ENCODE peak calls at places on chromosomes 7 and 10, in six cellular contexts. C is GM12892, S is SK-N-SH, I is GM12891, L is K562, F is HepG2. O is an unnamed sample.

GRCh38 chr10:68897336-68897741 is 3.8 kb upstream of the DDX50 start:
- DNase-seq in C (no peak), S (peak; percentile 64), I (no peak), L (peak; percentile 31), F (peak; percentile 64), O (no peak)

GRCh38 chr10:6035926-6036575 is 26.1 kb downstream of the IL2RA start:
- DNase-seq in C (no peak), S (no peak), I (no peak), L (no peak), F (no peak), O (no peak)

GRCh38 chr10:69502589-69502988 is 51.3 kb downstream of the TSPAN15 start:
- DNase-seq in C (no peak), S (no peak), I (no peak), L (no peak), F (no peak), O (no peak)

GRCh38 chr7:82325416-82325815 is 118.2 kb downstream of the CACNA2D1 start:
- DNase-seq in C (no peak), S (no peak), I (no peak), L (no peak), F (no peak), O (no peak)

GRCh38 chr7:94129443-94130140 is 125.4 kb upstream of the BET1 start:
- DNase-seq in C (no peak), S (no peak), I (no peak), L (no peak), F (peak; percentile 19), O (no peak)

GRCh38 chr7:135334830-135335543 is 101.3 kb downstream of the STRA8 start:
- DNase-seq in C (no peak), S (no peak), I (no peak), L (no peak), F (no peak), O (no peak)

GRCh38 chr10:10623958-10624590 is 393.6 kb upstream of the CELF2 start:
- DNase-seq in C (no peak), S (no peak), I (no peak), L (no peak), F (no peak), O (no peak)

GRCh38 chr10:6493521-6494451 is 86.3 kb downstream of the PRKCQ start:
- DNase-seq in C (no peak), S (no peak), I (no peak), L (no peak), F (no peak), O (no peak)

GRCh38 chr7:19144661-19145428 is at the start of gene FERD3L:
- DNase-seq in C (no peak), S (peak; percentile 17), I (no peak), L (no peak), F (no peak), O (peak; percentile 56)
- TF ChIP-seq TAF1 in C (no peak), S (no peak), I (no peak), L (no peak), F (no peak), O (no peak)

GRCh38 chr7:5441840-5442513 is 18.3 kb upstream of the TNRC18 start:
- DNase-seq in C (no peak), S (no peak), I (no peak), L (no peak), F (no peak), O (no peak)

GRCh38 chr7:5437348-5437892 is 13.8 kb upstream of the TNRC18 start:
- DNase-seq in C (no peak), S (no peak), I (no peak), L (no peak), F (no peak), O (no peak)

GRCh38 chr7:5439209-5439571 is 15.6 kb upstream of the TNRC18 start:
- DNase-seq in C (no peak), S (no peak), I (no peak), L (no peak), F (no peak), O (no peak)

GRCh38 chr7:5437987-5438386 is 14.4 kb upstream of the TNRC18 start:
- DNase-seq in C (no peak), S (no peak), I (no peak), L (no peak), F (no peak), O (no peak)

DNA sequence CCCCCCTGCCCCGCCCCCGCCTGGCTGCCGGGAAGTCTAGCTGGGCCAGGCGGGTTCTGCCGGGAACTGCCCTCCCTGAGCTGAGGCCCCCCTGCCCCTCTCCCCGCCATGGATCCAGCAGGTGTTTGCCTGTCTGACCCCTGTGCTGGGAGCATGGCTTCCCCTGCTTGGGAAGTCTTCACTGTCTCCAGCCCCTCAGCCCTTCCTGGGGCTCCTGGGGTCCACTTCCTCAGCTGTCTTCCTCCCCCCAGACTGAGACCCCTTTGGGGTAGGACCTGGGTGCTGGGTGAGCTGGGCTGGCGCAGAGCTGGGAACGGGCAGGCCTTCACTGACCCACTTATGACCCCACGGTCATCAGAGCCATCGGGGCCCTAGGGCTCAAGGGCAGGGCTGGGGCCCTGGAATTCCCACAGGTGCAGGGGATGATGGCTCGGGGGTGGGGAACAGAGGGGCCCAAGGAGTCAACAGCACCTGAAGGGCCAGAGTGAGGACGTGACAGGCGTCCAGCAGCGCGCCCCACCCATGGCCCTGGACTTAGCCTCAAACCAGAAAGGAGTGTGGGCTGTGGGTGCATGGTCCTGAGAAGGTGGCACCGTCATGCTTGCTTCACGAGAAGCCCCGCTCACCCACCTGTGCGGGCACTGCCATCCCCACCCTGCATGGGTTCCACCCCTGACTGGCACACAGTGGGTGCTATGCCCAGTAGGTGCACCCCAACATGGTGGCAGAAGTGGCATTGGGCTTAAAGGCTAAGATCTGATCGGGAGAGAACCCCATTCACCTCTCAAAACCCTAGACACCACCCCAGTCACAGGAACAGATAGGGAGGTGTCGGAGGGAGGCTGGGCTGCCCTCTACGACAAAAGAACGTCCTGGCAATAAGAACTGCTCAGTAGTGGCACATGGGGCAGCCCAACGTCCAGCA is 16.2 kb upstream of the TNRC18 start:
- DNase-seq in C (no peak), S (peak; percentile 32), I (no peak), L (no peak), F (peak; percentile 32), O (no peak)
- TF ChIP-seq TAF1 in C (no peak), S (no peak), I (no peak), L (no peak), F (no peak), O (no peak)

GRCh38 chr7:3260425-3260762 is 40.7 kb upstream of the SDK1 start:
- DNase-seq in C (no peak), S (no peak), I (no peak), L (no peak), F (no peak), O (no peak)
- TF ChIP-seq TAF1 in C (no peak), S (no peak), I (no peak), L (no peak), F (no peak), O (no peak)

DNA sequence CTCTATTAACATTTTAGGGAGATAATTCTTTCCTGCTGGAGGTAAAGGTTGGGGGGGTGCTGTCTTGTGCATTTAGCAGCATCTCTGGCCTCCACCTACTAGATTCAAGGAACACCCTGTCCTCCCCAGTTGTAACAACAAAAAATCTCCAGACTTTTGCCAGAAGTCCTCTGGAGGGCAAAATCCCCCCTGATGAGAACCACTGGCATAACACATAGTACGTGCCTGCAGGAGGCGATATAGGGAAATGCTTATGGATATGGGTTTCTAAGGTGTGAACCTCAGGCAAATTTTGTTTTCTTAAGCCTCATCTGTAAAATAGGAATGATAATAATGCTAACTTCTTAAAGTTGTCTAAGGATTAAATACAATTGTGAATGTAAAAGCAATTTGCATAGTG is 2.9 kb upstream of the OSBPL3 start:
- DNase-seq in C (no peak), S (no peak), I (no peak), L (no peak), F (peak; percentile 35), O (no peak)
- TF ChIP-seq TAF1 in C (no peak), S (no peak), I (no peak), L (no peak), F (no peak), O (no peak)

GRCh38 chr10:100315603-100316002 is 14.4 kb downstream of the PKD2L1 start:
- DNase-seq in C (no peak), S (no peak), I (no peak), L (no peak), F (no peak), O (no peak)

GRCh38 chr10:100325164-100325563 is 4.9 kb downstream of the PKD2L1 start:
- DNase-seq in C (no peak), S (no peak), I (no peak), L (peak; percentile 49), F (no peak), O (peak; percentile 75)

GRCh38 chr10:100318201-100318600 is 11.8 kb downstream of the PKD2L1 start:
- DNase-seq in C (no peak), S (no peak), I (no peak), L (no peak), F (no peak), O (no peak)

GRCh38 chr10:100319736-100320135 is 10.3 kb downstream of the PKD2L1 start:
- DNase-seq in C (no peak), S (no peak), I (no peak), L (no peak), F (no peak), O (no peak)
- TF ChIP-seq TAF1 in C (no peak), S (no peak), I (no peak), L (no peak), F (no peak), O (no peak)

GRCh38 chr10:22321831-22322662 is 1.1 kb downstream of the BMI1 start:
- DNase-seq in C (no peak), S (peak; percentile 77), I (no peak), L (peak; percentile 69), F (no peak), O (no peak)
- TF ChIP-seq TAF1 in C (no peak), S (no peak), I (no peak), L (no peak), F (no peak), O (no peak)

GRCh38 chr7:92025260-92025659 is 84.6 kb downstream of the AKAP9 start:
- DNase-seq in C (no peak), S (no peak), I (no peak), L (no peak), F (no peak), O (no peak)
- TF ChIP-seq TAF1 in C (no peak), S (no peak), I (no peak), L (no peak), F (no peak), O (no peak)

GRCh38 chr7:150351587-150352194 is 10.3 kb upstream of the RARRES2 start:
- DNase-seq in C (no peak), S (no peak), I (no peak), L (no peak), F (no peak), O (no peak)
- TF ChIP-seq TAF1 in C (no peak), S (no peak), I (no peak), L (no peak), F (no peak), O (no peak)